ENCODE peak calls at places on chromosomes 6 and 20, in five cellular contexts. One of them, this sample, is unnamed.

GRCh38 chr6:132198896-132199295 is 202.4 kb downstream of the MOXD1 start:
- DNase-seq in amygdala: no peak
- DNase-seq in DMS79: no peak
- DNase-seq in GM12865: no peak
- DNase-seq in endothelial cell of umbilical vein: no peak
- DNase-seq in this sample: no peak

GRCh38 chr6:7052441-7052936 is 55.3 kb upstream of the RREB1 start:
- DNase-seq in amygdala: peak
- DNase-seq in DMS79: no peak
- DNase-seq in GM12865: no peak
- DNase-seq in endothelial cell of umbilical vein: no peak
- DNase-seq in this sample: peak

GRCh38 chr6:29748391-29749352 is 25.4 kb downstream of the HLA-F start:
- DNase-seq in amygdala: peak
- DNase-seq in DMS79: peak
- DNase-seq in GM12865: peak
- DNase-seq in endothelial cell of umbilical vein: peak
- DNase-seq in this sample: peak

GRCh38 chr20:63238491-63239126 is 2.9 kb downstream of the BIRC7 start:
- DNase-seq in amygdala: no peak
- DNase-seq in DMS79: no peak
- DNase-seq in GM12865: no peak
- DNase-seq in endothelial cell of umbilical vein: no peak
- DNase-seq in this sample: no peak

GRCh38 chr6:139519571-139520031 is 145.2 kb upstream of the CITED2 start:
- DNase-seq in amygdala: no peak
- DNase-seq in DMS79: no peak
- DNase-seq in GM12865: no peak
- DNase-seq in endothelial cell of umbilical vein: no peak
- DNase-seq in this sample: no peak

GRCh38 chr6:3592371-3592941 is 135.6 kb upstream of the SLC22A23 start:
- DNase-seq in amygdala: no peak
- DNase-seq in DMS79: no peak
- DNase-seq in GM12865: no peak
- DNase-seq in endothelial cell of umbilical vein: peak
- DNase-seq in this sample: no peak

GRCh38 chr20:56995635-56996075 is 270.8 kb downstream of the BMP7 start:
- DNase-seq in amygdala: no peak
- DNase-seq in DMS79: no peak
- DNase-seq in GM12865: peak
- DNase-seq in endothelial cell of umbilical vein: no peak
- DNase-seq in this sample: peak

GRCh38 chr6:33926451-33926850 is 122.6 kb upstream of the MLN start:
- DNase-seq in amygdala: no peak
- DNase-seq in DMS79: no peak
- DNase-seq in GM12865: peak
- DNase-seq in endothelial cell of umbilical vein: peak
- DNase-seq in this sample: no peak

GRCh38 chr20:48751871-48752270 is 75.9 kb downstream of the PREX1 start:
- DNase-seq in amygdala: no peak
- DNase-seq in DMS79: no peak
- DNase-seq in GM12865: peak
- DNase-seq in endothelial cell of umbilical vein: no peak
- DNase-seq in this sample: no peak